ENCODE peak calls at places on chromosomes 1 and 21, in seven cellular contexts. One of them, this sample, is unnamed.
A peak's percentile ranks its signal among the peaks of the same experiment; 100 is the strongest.

GRCh38 chr1:31626451-31627202 is 9.1 kb downstream of the HCRTR1 start:
- DNase-seq in SK-N-DZ: no peak
- DNase-seq in CD8-positive, alpha-beta memory T cell: no peak
- DNase-seq in IMR-90: peak; percentile 29
- DNase-seq in NK-92 treated with Interleukin-12 subunit alpha and Interleukin-12 subunit beta, amount 100 ng/mL, for 24 hours: no peak
- DNase-seq in H4: no peak
- DNase-seq in cardiac muscle cell: no peak
- DNase-seq in this sample: peak; percentile 51

GRCh38 chr1:1004780-1005697 is 5.1 kb upstream of the HES4 start:
- DNase-seq in H4: peak; percentile 47
- DNase-seq in CD8-positive, alpha-beta memory T cell: no peak
- DNase-seq in SK-N-DZ: peak; percentile 74
- DNase-seq in NK-92 treated with Interleukin-12 subunit alpha and Interleukin-12 subunit beta, amount 100 ng/mL, for 24 hours: no peak
- DNase-seq in cardiac muscle cell: peak; percentile 75
- DNase-seq in IMR-90: peak; percentile 66
- DNase-seq in this sample: no peak

GRCh38 chr1:218669431-218669830 is 324.3 kb downstream of the TGFB2 start:
- DNase-seq in CD8-positive, alpha-beta memory T cell: no peak
- DNase-seq in NK-92 treated with Interleukin-12 subunit alpha and Interleukin-12 subunit beta, amount 100 ng/mL, for 24 hours: no peak
- DNase-seq in SK-N-DZ: no peak
- DNase-seq in H4: no peak
- DNase-seq in cardiac muscle cell: no peak
- DNase-seq in IMR-90: peak; percentile 42
- DNase-seq in this sample: no peak

GRCh38 chr1:198756470-198756869 is 117.6 kb downstream of the PTPRC start:
- DNase-seq in IMR-90: peak; percentile 36
- DNase-seq in cardiac muscle cell: no peak
- DNase-seq in H4: no peak
- DNase-seq in SK-N-DZ: peak; percentile 28
- DNase-seq in CD8-positive, alpha-beta memory T cell: no peak
- DNase-seq in NK-92 treated with Interleukin-12 subunit alpha and Interleukin-12 subunit beta, amount 100 ng/mL, for 24 hours: no peak
- DNase-seq in this sample: no peak

GRCh38 chr1:186042216-186042615 is 308.0 kb downstream of the HMCN1 start:
- DNase-seq in SK-N-DZ: no peak
- DNase-seq in cardiac muscle cell: no peak
- DNase-seq in IMR-90: no peak
- DNase-seq in NK-92 treated with Interleukin-12 subunit alpha and Interleukin-12 subunit beta, amount 100 ng/mL, for 24 hours: no peak
- DNase-seq in H4: no peak
- DNase-seq in CD8-positive, alpha-beta memory T cell: no peak
- DNase-seq in this sample: no peak

GRCh38 chr1:65221638-65222421 is 73.8 kb downstream of the AK4 start:
- DNase-seq in CD8-positive, alpha-beta memory T cell: no peak
- DNase-seq in SK-N-DZ: peak; percentile 26
- DNase-seq in H4: no peak
- DNase-seq in IMR-90: no peak
- DNase-seq in NK-92 treated with Interleukin-12 subunit alpha and Interleukin-12 subunit beta, amount 100 ng/mL, for 24 hours: no peak
- DNase-seq in cardiac muscle cell: no peak
- DNase-seq in this sample: no peak

GRCh38 chr1:19852036-19852435 is 30.2 kb upstream of the OTUD3 start:
- DNase-seq in NK-92 treated with Interleukin-12 subunit alpha and Interleukin-12 subunit beta, amount 100 ng/mL, for 24 hours: no peak
- DNase-seq in H4: no peak
- DNase-seq in SK-N-DZ: no peak
- DNase-seq in CD8-positive, alpha-beta memory T cell: no peak
- DNase-seq in cardiac muscle cell: no peak
- DNase-seq in IMR-90: no peak
- DNase-seq in this sample: no peak

GRCh38 chr1:210607361-210607760 is 278.7 kb downstream of the HHAT start:
- DNase-seq in IMR-90: no peak
- DNase-seq in H4: no peak
- DNase-seq in cardiac muscle cell: no peak
- DNase-seq in NK-92 treated with Interleukin-12 subunit alpha and Interleukin-12 subunit beta, amount 100 ng/mL, for 24 hours: no peak
- DNase-seq in SK-N-DZ: no peak
- DNase-seq in CD8-positive, alpha-beta memory T cell: no peak
- DNase-seq in this sample: no peak

GRCh38 chr1:6794164-6794563 is 8.9 kb downstream of the CAMTA1 start:
- DNase-seq in IMR-90: peak; percentile 74
- DNase-seq in SK-N-DZ: peak; percentile 28
- DNase-seq in NK-92 treated with Interleukin-12 subunit alpha and Interleukin-12 subunit beta, amount 100 ng/mL, for 24 hours: no peak
- DNase-seq in cardiac muscle cell: no peak
- DNase-seq in CD8-positive, alpha-beta memory T cell: no peak
- DNase-seq in H4: peak; percentile 16
- DNase-seq in this sample: peak; percentile 50

GRCh38 chr1:16231331-16232315 is 5.4 kb downstream of the CPLANE2 start:
- DNase-seq in H4: no peak
- DNase-seq in NK-92 treated with Interleukin-12 subunit alpha and Interleukin-12 subunit beta, amount 100 ng/mL, for 24 hours: no peak
- DNase-seq in CD8-positive, alpha-beta memory T cell: no peak
- DNase-seq in IMR-90: no peak
- DNase-seq in cardiac muscle cell: no peak
- DNase-seq in SK-N-DZ: no peak
- DNase-seq in this sample: no peak

GRCh38 chr1:239816090-239816812 is 275.4 kb upstream of the FMN2 start:
- DNase-seq in IMR-90: peak; percentile 55
- DNase-seq in SK-N-DZ: no peak
- DNase-seq in cardiac muscle cell: no peak
- DNase-seq in CD8-positive, alpha-beta memory T cell: no peak
- DNase-seq in H4: peak; percentile 88
- DNase-seq in NK-92 treated with Interleukin-12 subunit alpha and Interleukin-12 subunit beta, amount 100 ng/mL, for 24 hours: no peak
- DNase-seq in this sample: peak; percentile 28

GRCh38 chr1:111603979-111604378 is 15.6 kb upstream of the RAP1A start:
- DNase-seq in cardiac muscle cell: peak; percentile 65
- DNase-seq in NK-92 treated with Interleukin-12 subunit alpha and Interleukin-12 subunit beta, amount 100 ng/mL, for 24 hours: peak; percentile 84
- DNase-seq in CD8-positive, alpha-beta memory T cell: peak; percentile 59
- DNase-seq in IMR-90: no peak
- DNase-seq in SK-N-DZ: no peak
- DNase-seq in H4: no peak
- DNase-seq in this sample: no peak

GRCh38 chr1:23597635-23598388 is 38.5 kb upstream of the ID3 start:
- DNase-seq in SK-N-DZ: no peak
- DNase-seq in H4: no peak
- DNase-seq in NK-92 treated with Interleukin-12 subunit alpha and Interleukin-12 subunit beta, amount 100 ng/mL, for 24 hours: no peak
- DNase-seq in CD8-positive, alpha-beta memory T cell: no peak
- DNase-seq in IMR-90: no peak
- DNase-seq in cardiac muscle cell: no peak
- DNase-seq in this sample: no peak

GRCh38 chr1:101247404-101248287 is 10.8 kb downstream of the S1PR1 start:
- DNase-seq in IMR-90: no peak
- DNase-seq in SK-N-DZ: no peak
- DNase-seq in H4: no peak
- DNase-seq in CD8-positive, alpha-beta memory T cell: no peak
- DNase-seq in cardiac muscle cell: no peak
- DNase-seq in NK-92 treated with Interleukin-12 subunit alpha and Interleukin-12 subunit beta, amount 100 ng/mL, for 24 hours: no peak
- DNase-seq in this sample: no peak

GRCh38 chr1:96979869-96980268 is 258.3 kb downstream of the PTBP2 start:
- DNase-seq in IMR-90: no peak
- DNase-seq in CD8-positive, alpha-beta memory T cell: no peak
- DNase-seq in H4: no peak
- DNase-seq in NK-92 treated with Interleukin-12 subunit alpha and Interleukin-12 subunit beta, amount 100 ng/mL, for 24 hours: no peak
- DNase-seq in SK-N-DZ: no peak
- DNase-seq in cardiac muscle cell: no peak
- DNase-seq in this sample: no peak

GRCh38 chr1:55750020-55750995 is 535.1 kb upstream of the USP24 start:
- DNase-seq in CD8-positive, alpha-beta memory T cell: no peak
- DNase-seq in NK-92 treated with Interleukin-12 subunit alpha and Interleukin-12 subunit beta, amount 100 ng/mL, for 24 hours: no peak
- DNase-seq in IMR-90: no peak
- DNase-seq in H4: no peak
- DNase-seq in cardiac muscle cell: peak; percentile 36
- DNase-seq in SK-N-DZ: peak; percentile 77
- DNase-seq in this sample: no peak

GRCh38 chr1:194339451-194339850 is 1153.0 kb upstream of the B3GALT2 start:
- DNase-seq in cardiac muscle cell: no peak
- DNase-seq in SK-N-DZ: peak; percentile 95
- DNase-seq in H4: no peak
- DNase-seq in CD8-positive, alpha-beta memory T cell: no peak
- DNase-seq in NK-92 treated with Interleukin-12 subunit alpha and Interleukin-12 subunit beta, amount 100 ng/mL, for 24 hours: no peak
- DNase-seq in IMR-90: no peak
- DNase-seq in this sample: no peak

GRCh38 chr1:244054924-244055263 is 3.8 kb downstream of the ZBTB18 start:
- DNase-seq in NK-92 treated with Interleukin-12 subunit alpha and Interleukin-12 subunit beta, amount 100 ng/mL, for 24 hours: no peak
- DNase-seq in cardiac muscle cell: no peak
- DNase-seq in CD8-positive, alpha-beta memory T cell: no peak
- DNase-seq in SK-N-DZ: peak; percentile 34
- DNase-seq in IMR-90: no peak
- DNase-seq in H4: no peak
- DNase-seq in this sample: no peak

GRCh38 chr21:28229811-28230210 is 762.9 kb downstream of the LTN1 start:
- DNase-seq in IMR-90: peak; percentile 93
- DNase-seq in H4: no peak
- DNase-seq in CD8-positive, alpha-beta memory T cell: no peak
- DNase-seq in cardiac muscle cell: no peak
- DNase-seq in NK-92 treated with Interleukin-12 subunit alpha and Interleukin-12 subunit beta, amount 100 ng/mL, for 24 hours: no peak
- DNase-seq in SK-N-DZ: no peak
- DNase-seq in this sample: peak; percentile 73

GRCh38 chr1:6445062-6445763 is 20.6 kb downstream of the ESPN start:
- DNase-seq in CD8-positive, alpha-beta memory T cell: no peak
- DNase-seq in IMR-90: peak; percentile 15
- DNase-seq in NK-92 treated with Interleukin-12 subunit alpha and Interleukin-12 subunit beta, amount 100 ng/mL, for 24 hours: no peak
- DNase-seq in SK-N-DZ: peak; percentile 48
- DNase-seq in H4: peak; percentile 28
- DNase-seq in cardiac muscle cell: peak; percentile 66
- DNase-seq in this sample: peak; percentile 33

GRCh38 chr1:30409476-30410152 is 313.8 kb downstream of the MATN1 start:
- DNase-seq in cardiac muscle cell: no peak
- DNase-seq in IMR-90: no peak
- DNase-seq in SK-N-DZ: no peak
- DNase-seq in NK-92 treated with Interleukin-12 subunit alpha and Interleukin-12 subunit beta, amount 100 ng/mL, for 24 hours: no peak
- DNase-seq in CD8-positive, alpha-beta memory T cell: no peak
- DNase-seq in H4: no peak
- DNase-seq in this sample: no peak

GRCh38 chr1:16082283-16083038 is 9.0 kb upstream of the FAM131C start:
- DNase-seq in CD8-positive, alpha-beta memory T cell: peak; percentile 46
- DNase-seq in IMR-90: peak; percentile 55
- DNase-seq in cardiac muscle cell: peak; percentile 79
- DNase-seq in NK-92 treated with Interleukin-12 subunit alpha and Interleukin-12 subunit beta, amount 100 ng/mL, for 24 hours: peak; percentile 31
- DNase-seq in H4: peak; percentile 42
- DNase-seq in SK-N-DZ: peak; percentile 37
- DNase-seq in this sample: peak; percentile 29

GRCh38 chr1:63343922-63344321 is 21.6 kb downstream of the FOXD3 start:
- DNase-seq in cardiac muscle cell: no peak
- DNase-seq in CD8-positive, alpha-beta memory T cell: no peak
- DNase-seq in NK-92 treated with Interleukin-12 subunit alpha and Interleukin-12 subunit beta, amount 100 ng/mL, for 24 hours: no peak
- DNase-seq in IMR-90: no peak
- DNase-seq in SK-N-DZ: no peak
- DNase-seq in H4: no peak
- DNase-seq in this sample: no peak

GRCh38 chr1:161190962-161191521 is 7.8 kb downstream of the ADAMTS4 start:
- DNase-seq in H4: no peak
- DNase-seq in SK-N-DZ: no peak
- DNase-seq in CD8-positive, alpha-beta memory T cell: no peak
- DNase-seq in IMR-90: no peak
- DNase-seq in NK-92 treated with Interleukin-12 subunit alpha and Interleukin-12 subunit beta, amount 100 ng/mL, for 24 hours: no peak
- DNase-seq in cardiac muscle cell: no peak
- DNase-seq in this sample: no peak

GRCh38 chr1:3564921-3565831 is 46.1 kb downstream of the MEGF6 start:
- DNase-seq in cardiac muscle cell: peak; percentile 56
- DNase-seq in NK-92 treated with Interleukin-12 subunit alpha and Interleukin-12 subunit beta, amount 100 ng/mL, for 24 hours: no peak
- DNase-seq in CD8-positive, alpha-beta memory T cell: peak; percentile 8
- DNase-seq in IMR-90: peak; percentile 10
- DNase-seq in SK-N-DZ: peak; percentile 11
- DNase-seq in H4: no peak
- DNase-seq in this sample: no peak

GRCh38 chr1:87336623-87337067 is 8.0 kb downstream of the LMO4 start:
- DNase-seq in H4: no peak
- DNase-seq in SK-N-DZ: no peak
- DNase-seq in IMR-90: no peak
- DNase-seq in cardiac muscle cell: no peak
- DNase-seq in CD8-positive, alpha-beta memory T cell: no peak
- DNase-seq in NK-92 treated with Interleukin-12 subunit alpha and Interleukin-12 subunit beta, amount 100 ng/mL, for 24 hours: no peak
- DNase-seq in this sample: no peak

GRCh38 chr1:208556461-208556860 is 312.3 kb upstream of the PLXNA2 start:
- DNase-seq in IMR-90: no peak
- DNase-seq in NK-92 treated with Interleukin-12 subunit alpha and Interleukin-12 subunit beta, amount 100 ng/mL, for 24 hours: no peak
- DNase-seq in SK-N-DZ: no peak
- DNase-seq in cardiac muscle cell: no peak
- DNase-seq in H4: no peak
- DNase-seq in CD8-positive, alpha-beta memory T cell: no peak
- DNase-seq in this sample: no peak

GRCh38 chr1:111179968-111180533 is 20.4 kb downstream of the DENND2D start:
- DNase-seq in SK-N-DZ: no peak
- DNase-seq in CD8-positive, alpha-beta memory T cell: no peak
- DNase-seq in NK-92 treated with Interleukin-12 subunit alpha and Interleukin-12 subunit beta, amount 100 ng/mL, for 24 hours: no peak
- DNase-seq in IMR-90: no peak
- DNase-seq in cardiac muscle cell: no peak
- DNase-seq in H4: no peak
- DNase-seq in this sample: no peak

GRCh38 chr1:40772146-40772770 is 11.3 kb upstream of the KCNQ4 start:
- DNase-seq in NK-92 treated with Interleukin-12 subunit alpha and Interleukin-12 subunit beta, amount 100 ng/mL, for 24 hours: no peak
- DNase-seq in H4: no peak
- DNase-seq in CD8-positive, alpha-beta memory T cell: no peak
- DNase-seq in cardiac muscle cell: no peak
- DNase-seq in SK-N-DZ: no peak
- DNase-seq in IMR-90: no peak
- DNase-seq in this sample: no peak

GRCh38 chr1:101820080-101820479 is 176.6 kb downstream of the OLFM3 start:
- DNase-seq in cardiac muscle cell: peak; percentile 61
- DNase-seq in IMR-90: peak; percentile 15
- DNase-seq in NK-92 treated with Interleukin-12 subunit alpha and Interleukin-12 subunit beta, amount 100 ng/mL, for 24 hours: no peak
- DNase-seq in H4: peak; percentile 27
- DNase-seq in CD8-positive, alpha-beta memory T cell: no peak
- DNase-seq in SK-N-DZ: peak; percentile 56
- DNase-seq in this sample: no peak

GRCh38 chr1:27752372-27752771 is 20.6 kb upstream of the STX12 start:
- DNase-seq in NK-92 treated with Interleukin-12 subunit alpha and Interleukin-12 subunit beta, amount 100 ng/mL, for 24 hours: no peak
- DNase-seq in cardiac muscle cell: no peak
- DNase-seq in H4: peak; percentile 48
- DNase-seq in CD8-positive, alpha-beta memory T cell: no peak
- DNase-seq in SK-N-DZ: no peak
- DNase-seq in IMR-90: peak; percentile 43
- DNase-seq in this sample: no peak

GRCh38 chr21:32298148-32298559 is 501 bp upstream of the MRAP start:
- DNase-seq in H4: no peak
- DNase-seq in CD8-positive, alpha-beta memory T cell: no peak
- DNase-seq in SK-N-DZ: no peak
- DNase-seq in IMR-90: peak; percentile 25
- DNase-seq in NK-92 treated with Interleukin-12 subunit alpha and Interleukin-12 subunit beta, amount 100 ng/mL, for 24 hours: no peak
- DNase-seq in cardiac muscle cell: no peak
- DNase-seq in this sample: peak; percentile 84

GRCh38 chr1:93082313-93082712 is 3.2 kb downstream of the MTF2 start:
- DNase-seq in NK-92 treated with Interleukin-12 subunit alpha and Interleukin-12 subunit beta, amount 100 ng/mL, for 24 hours: no peak
- DNase-seq in IMR-90: no peak
- DNase-seq in H4: no peak
- DNase-seq in SK-N-DZ: no peak
- DNase-seq in cardiac muscle cell: no peak
- DNase-seq in CD8-positive, alpha-beta memory T cell: no peak
- DNase-seq in this sample: no peak

GRCh38 chr1:180515857-180516388 is 13.5 kb upstream of the ACBD6 start:
- DNase-seq in CD8-positive, alpha-beta memory T cell: peak; percentile 25
- DNase-seq in IMR-90: peak; percentile 84
- DNase-seq in NK-92 treated with Interleukin-12 subunit alpha and Interleukin-12 subunit beta, amount 100 ng/mL, for 24 hours: no peak
- DNase-seq in SK-N-DZ: peak; percentile 80
- DNase-seq in cardiac muscle cell: peak; percentile 88
- DNase-seq in H4: peak; percentile 74
- DNase-seq in this sample: peak; percentile 70